ENCODE peak calls at places on chromosomes 3 and 15, in nine cellular contexts. T is Peyer's patch, L is esophagus squamous epithelium, W is stomach, S is transverse colon, K is K562, M is tibial nerve, B is HCT116, P is right lobe of liver. Z is an unnamed sample.
A peak's percentile ranks its signal among the peaks of the same experiment; 100 is the strongest.

GRCh38 chr3:48024401-48024800 is 8.2 kb upstream of the MAP4 start:
- DNase-seq in T (no peak), L (no peak), W (no peak), S (no peak), K (no peak), M (no peak), B (no peak), P (no peak), Z (no peak)

GRCh38 chr3:44106761-44107160 is 134.9 kb upstream of the TOPAZ1 start:
- DNase-seq in T (no peak), L (no peak), W (no peak), S (no peak), K (no peak), M (no peak), B (no peak), P (no peak), Z (peak; percentile 85)

GRCh38 chr3:58487140-58487886 is 4.6 kb upstream of the KCTD6 start:
- DNase-seq in T (no peak), L (no peak), W (no peak), S (no peak), K (peak; percentile 49), M (no peak), B (peak; percentile 22), P (peak; percentile 60), Z (no peak)

GRCh38 chr15:52620496-52620895 is 51.7 kb upstream of the ARPP19 start:
- DNase-seq in T (no peak), L (no peak), W (no peak), S (no peak), K (no peak), M (no peak), B (no peak), P (no peak), Z (no peak)

GRCh38 chr3:52367891-52368880 is 52.1 kb downstream of the DNAH1 start:
- DNase-seq in T (no peak), L (no peak), W (no peak), S (no peak), K (no peak), M (no peak), B (no peak), P (no peak), Z (no peak)

GRCh38 chr3:111534701-111535100 is 7.3 kb upstream of the CD96 start:
- DNase-seq in T (no peak), L (no peak), W (no peak), S (no peak), K (no peak), M (no peak), B (no peak), P (no peak), Z (no peak)

GRCh38 chr15:56640127-56640526 is 93.2 kb downstream of the ZNF280D start:
- DNase-seq in T (no peak), L (no peak), W (no peak), S (no peak), K (no peak), M (no peak), B (no peak), P (no peak), Z (no peak)

GRCh38 chr3:155382396-155383042 is 89.0 kb upstream of the STRIT1 start:
- DNase-seq in T (peak; percentile 82), L (no peak), W (peak; percentile 82), S (peak; percentile 76), K (peak; percentile 67), M (peak; percentile 64), B (peak; percentile 63), P (peak; percentile 76), Z (no peak)

GRCh38 chr3:150374975-150375374 is 33.1 kb upstream of the TSC22D2 start:
- DNase-seq in T (no peak), L (no peak), W (no peak), S (no peak), K (no peak), M (no peak), B (no peak), P (no peak), Z (no peak)

GRCh38 chr3:55454611-55455010 is 32.5 kb downstream of the WNT5A start:
- DNase-seq in T (no peak), L (no peak), W (no peak), S (no peak), K (no peak), M (no peak), B (no peak), P (no peak), Z (no peak)

GRCh38 chr15:81277851-81278250 is 46.1 kb downstream of the STARD5 start:
- DNase-seq in T (no peak), L (no peak), W (no peak), S (no peak), K (no peak), M (no peak), B (no peak), P (no peak), Z (no peak)

GRCh38 chr3:150545419-150546225 is 674 bp downstream of the SERP1 start:
- DNase-seq in T (peak; percentile 57), L (peak; percentile 16), W (peak; percentile 50), S (peak; percentile 48), K (peak; percentile 14), M (peak; percentile 21), B (no peak), P (peak; percentile 62), Z (peak; percentile 93)

GRCh38 chr3:175005193-175005592 is 146.1 kb downstream of the NAALADL2 start:
- DNase-seq in T (no peak), L (no peak), W (no peak), S (no peak), K (no peak), M (no peak), B (no peak), P (no peak), Z (no peak)

GRCh38 chr3:160986060-160986459 is 119.1 kb downstream of the B3GALNT1 start:
- DNase-seq in T (no peak), L (no peak), W (no peak), S (no peak), K (no peak), M (no peak), B (no peak), P (no peak), Z (no peak)

GRCh38 chr15:91716536-91716935 is 137.0 kb upstream of the SLCO3A1 start:
- DNase-seq in T (no peak), L (no peak), W (no peak), S (no peak), K (no peak), M (no peak), B (no peak), P (no peak), Z (no peak)

DNA sequence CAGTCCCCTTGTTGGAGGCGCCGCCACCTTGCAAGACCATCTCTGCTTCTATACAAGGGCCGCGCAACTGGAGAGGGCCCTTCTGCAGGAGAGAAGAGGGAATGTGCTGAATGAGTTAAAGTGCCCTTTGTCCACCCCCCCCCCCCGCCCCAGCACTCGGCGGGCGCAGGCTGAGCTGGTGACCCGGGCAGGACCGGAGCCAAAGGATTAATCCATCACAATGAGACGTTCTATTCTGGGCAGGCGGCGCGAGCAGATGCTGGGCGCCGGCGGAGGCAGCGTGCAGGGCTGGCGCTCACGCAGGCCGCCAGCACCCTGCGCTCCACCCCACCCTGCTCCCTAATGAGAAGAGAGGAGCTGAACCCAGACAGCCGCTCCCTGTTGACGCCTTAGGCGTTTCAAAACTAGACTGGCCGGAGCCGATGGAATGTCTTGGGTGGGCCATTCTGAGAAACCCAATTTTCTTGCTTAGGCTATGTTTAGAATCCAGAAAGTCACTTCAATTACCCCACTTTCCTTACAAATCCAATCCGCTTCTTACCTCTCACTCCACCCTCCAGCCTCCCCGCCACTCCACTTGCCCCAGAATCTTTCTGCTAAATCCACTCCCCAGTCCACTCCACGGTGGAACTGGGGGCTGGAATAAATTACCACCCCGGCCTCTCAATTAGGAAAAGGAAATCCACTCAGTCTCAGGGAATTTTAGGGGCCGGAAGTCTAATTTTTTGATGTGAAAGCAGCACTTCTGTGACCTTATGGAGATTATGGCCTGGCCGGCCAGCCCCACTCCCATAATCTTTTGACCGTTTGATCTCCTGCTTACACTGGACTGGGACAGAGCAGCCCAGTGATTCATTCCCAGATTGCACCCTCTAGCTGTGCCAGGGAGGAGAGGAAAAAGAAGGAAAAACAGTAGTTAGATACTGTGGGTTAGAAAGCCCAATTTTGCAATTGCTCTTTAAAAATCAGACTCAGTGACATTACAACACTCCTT is 32.7 kb downstream of the GJD2 start:
- DNase-seq in T (no peak), L (no peak), W (no peak), S (no peak), K (no peak), M (peak; percentile 28), B (peak; percentile 7), P (peak; percentile 67), Z (no peak)
- H3K4me3 ChIP-seq in T (no peak overlapping the region), L (no peak overlapping the region), W (peak overlapping the region; percentile 15), S (no peak overlapping the region), K (no peak overlapping the region), M (peak overlapping the region; percentile 1), B (peak overlapping the region; percentile 43), P (no peak overlapping the region), Z (peak overlapping the region; percentile 46)

GRCh38 chr3:183306798-183307671 is 54.0 kb downstream of the B3GNT5 start:
- DNase-seq in T (peak; percentile 94), L (peak; percentile 45), W (peak; percentile 94), S (peak; percentile 91), K (peak; percentile 53), M (peak; percentile 33), B (no peak), P (peak; percentile 88), Z (no peak)
- TF ChIP-seq POLR2A in T (peak; percentile 5), L (no peak), W (no peak), S (peak; percentile 65), K (no peak), M (no peak), B (no peak), P (no peak), Z (no peak)

DNA sequence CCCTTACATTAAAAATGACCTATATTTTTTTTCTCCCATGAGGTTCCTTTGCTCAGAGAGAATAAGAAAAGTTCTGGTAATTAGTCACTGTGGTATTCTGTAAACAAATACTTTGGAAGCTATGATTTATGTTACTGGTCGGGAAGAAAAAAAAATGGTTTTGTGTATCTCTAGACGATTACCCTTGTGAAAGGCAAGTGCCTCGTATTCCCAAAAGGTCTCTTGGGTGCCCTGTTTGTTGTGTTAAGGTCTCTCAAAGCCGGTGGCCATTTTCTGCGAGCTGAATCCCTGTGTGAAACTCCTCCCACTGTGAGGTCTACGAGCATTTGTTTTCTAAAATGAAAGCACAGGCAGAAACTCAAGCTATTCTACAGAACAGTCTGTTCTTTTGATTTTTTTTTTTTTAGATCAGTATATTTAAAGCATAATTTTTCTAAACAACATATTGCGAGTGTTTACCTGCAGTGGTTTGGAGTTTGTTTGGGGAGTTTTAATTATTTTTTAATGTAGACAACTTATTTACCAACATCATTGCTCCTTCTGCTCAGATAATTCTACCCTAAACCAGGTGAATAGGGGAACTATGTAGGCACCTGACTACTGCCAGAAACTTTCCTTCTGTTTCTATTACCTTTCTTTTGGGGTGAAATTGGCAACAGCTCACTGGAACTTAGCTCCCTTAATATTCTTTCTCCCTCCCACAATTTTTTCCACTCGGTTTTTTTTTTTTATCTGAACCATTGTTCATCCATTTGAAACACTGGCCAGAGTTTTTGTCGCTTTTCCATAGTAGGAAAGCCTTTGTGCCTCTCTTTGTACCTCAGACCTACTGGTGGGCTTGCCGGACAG is 44.0 kb downstream of the ZBTB38 start:
- DNase-seq in T (peak; percentile 85), L (peak; percentile 8), W (peak; percentile 60), S (peak; percentile 64), K (no peak), M (peak; percentile 37), B (no peak), P (no peak), Z (no peak)
- H3K36me3 ChIP-seq in T (no peaks in the 10 kb centered on the region), L (peaks cover 60% of the 10 kb centered on the region), W (peaks cover 49% of the 10 kb centered on the region), S (peaks cover 11% of the 10 kb centered on the region), K (peaks cover 28% of the 10 kb centered on the region), M (peaks cover 39% of the 10 kb centered on the region), B (no peaks in the 10 kb centered on the region), P (no peaks in the 10 kb centered on the region), Z (peaks cover 11% of the 10 kb centered on the region)

GRCh38 chr3:107294117-107294516 is 83.1 kb upstream of the CCDC54 start:
- DNase-seq in T (no peak), L (no peak), W (no peak), S (no peak), K (no peak), M (no peak), B (no peak), P (no peak), Z (no peak)

GRCh38 chr3:107297597-107297996 is 79.6 kb upstream of the CCDC54 start:
- DNase-seq in T (no peak), L (no peak), W (no peak), S (no peak), K (no peak), M (no peak), B (no peak), P (no peak), Z (no peak)
- H3K4me3 ChIP-seq in T (no peak overlapping the region), L (no peak overlapping the region), W (no peak overlapping the region), S (no peak overlapping the region), K (no peak overlapping the region), M (no peak overlapping the region), B (no peak overlapping the region), P (no peak overlapping the region), Z (no peak overlapping the region)